ENCODE peak calls at places on chromosomes 13 and 19, in seven cellular contexts. One of them, this sample, is unnamed.

GRCh38 chr13:35889560-35889959 is 241.6 kb downstream of the DCLK1 start:
- DNase-seq in WTC11: no peak
- DNase-seq in foreskin fibroblast: no peak
- DNase-seq in adrenal gland: no peak
- DNase-seq in dorsolateral prefrontal cortex: no peak
- DNase-seq in lower leg skin: no peak
- DNase-seq in AG04450: no peak
- DNase-seq in this sample: no peak

GRCh38 chr19:14368011-14368513 is 13.2 kb upstream of the ADGRE5 start:
- DNase-seq in WTC11: no peak
- DNase-seq in adrenal gland: no peak
- DNase-seq in dorsolateral prefrontal cortex: no peak
- DNase-seq in lower leg skin: no peak
- DNase-seq in AG04450: no peak
- DNase-seq in foreskin fibroblast: no peak
- DNase-seq in this sample: no peak

GRCh38 chr19:28358604-28359003 is 854.3 kb downstream of the UQCRFS1 start:
- DNase-seq in dorsolateral prefrontal cortex: no peak
- DNase-seq in foreskin fibroblast: no peak
- DNase-seq in lower leg skin: no peak
- DNase-seq in AG04450: no peak
- DNase-seq in adrenal gland: no peak
- DNase-seq in WTC11: no peak
- DNase-seq in this sample: no peak

GRCh38 chr13:90806905-90807304 is 540.6 kb upstream of the MIR17HG start:
- DNase-seq in dorsolateral prefrontal cortex: no peak
- DNase-seq in AG04450: no peak
- DNase-seq in adrenal gland: no peak
- DNase-seq in WTC11: no peak
- DNase-seq in lower leg skin: no peak
- DNase-seq in foreskin fibroblast: no peak
- DNase-seq in this sample: no peak

GRCh38 chr19:12769689-12770088 is 5.7 kb downstream of the HOOK2 start:
- DNase-seq in AG04450: no peak
- DNase-seq in dorsolateral prefrontal cortex: no peak
- DNase-seq in lower leg skin: no peak
- DNase-seq in adrenal gland: no peak
- DNase-seq in foreskin fibroblast: no peak
- DNase-seq in WTC11: peak
- DNase-seq in this sample: no peak

GRCh38 chr13:92739306-92739818 is 487.2 kb upstream of the GPC6 start:
- DNase-seq in lower leg skin: no peak
- DNase-seq in foreskin fibroblast: peak
- DNase-seq in adrenal gland: no peak
- DNase-seq in WTC11: no peak
- DNase-seq in dorsolateral prefrontal cortex: no peak
- DNase-seq in AG04450: no peak
- DNase-seq in this sample: no peak

GRCh38 chr19:36573948-36574726 is 1.0 kb upstream of the ZNF529 start:
- DNase-seq in AG04450: no peak
- DNase-seq in lower leg skin: no peak
- DNase-seq in dorsolateral prefrontal cortex: no peak
- DNase-seq in WTC11: no peak
- DNase-seq in foreskin fibroblast: peak
- DNase-seq in adrenal gland: peak
- DNase-seq in this sample: no peak

GRCh38 chr19:40013991-40014390 is 17.1 kb downstream of the ZNF546 start:
- DNase-seq in foreskin fibroblast: no peak
- DNase-seq in dorsolateral prefrontal cortex: no peak
- DNase-seq in adrenal gland: no peak
- DNase-seq in WTC11: no peak
- DNase-seq in lower leg skin: no peak
- DNase-seq in AG04450: no peak
- DNase-seq in this sample: no peak

GRCh38 chr19:17719730-17720486 is 628 bp downstream of the MAP1S start:
- DNase-seq in adrenal gland: no peak
- DNase-seq in dorsolateral prefrontal cortex: no peak
- DNase-seq in WTC11: no peak
- DNase-seq in lower leg skin: no peak
- DNase-seq in AG04450: no peak
- DNase-seq in foreskin fibroblast: no peak
- DNase-seq in this sample: no peak

GRCh38 chr13:75512253-75512652 is 25.4 kb downstream of the COMMD6 start:
- DNase-seq in adrenal gland: no peak
- DNase-seq in dorsolateral prefrontal cortex: no peak
- DNase-seq in WTC11: no peak
- DNase-seq in foreskin fibroblast: no peak
- DNase-seq in lower leg skin: no peak
- DNase-seq in AG04450: no peak
- DNase-seq in this sample: no peak

GRCh38 chr13:94182185-94182761 is 297.2 kb downstream of the DCT start:
- DNase-seq in foreskin fibroblast: no peak
- DNase-seq in lower leg skin: no peak
- DNase-seq in dorsolateral prefrontal cortex: no peak
- DNase-seq in AG04450: no peak
- DNase-seq in WTC11: no peak
- DNase-seq in adrenal gland: no peak
- DNase-seq in this sample: no peak

GRCh38 chr13:75226092-75226491 is 255.9 kb downstream of the TBC1D4 start:
- DNase-seq in WTC11: peak
- DNase-seq in adrenal gland: no peak
- DNase-seq in lower leg skin: no peak
- DNase-seq in AG04450: no peak
- DNase-seq in dorsolateral prefrontal cortex: no peak
- DNase-seq in foreskin fibroblast: no peak
- DNase-seq in this sample: no peak

GRCh38 chr19:39671739-39672363 is 16.1 kb downstream of the LGALS16 start:
- DNase-seq in adrenal gland: no peak
- DNase-seq in WTC11: peak
- DNase-seq in foreskin fibroblast: peak
- DNase-seq in dorsolateral prefrontal cortex: no peak
- DNase-seq in AG04450: no peak
- DNase-seq in lower leg skin: no peak
- DNase-seq in this sample: no peak

GRCh38 chr13:90261343-90261742 is 1086.1 kb upstream of the MIR17HG start:
- DNase-seq in AG04450: no peak
- DNase-seq in dorsolateral prefrontal cortex: no peak
- DNase-seq in lower leg skin: no peak
- DNase-seq in adrenal gland: no peak
- DNase-seq in foreskin fibroblast: no peak
- DNase-seq in WTC11: no peak
- DNase-seq in this sample: no peak

GRCh38 chr19:3481241-3482090 is 1.1 kb upstream of the SMIM24 start:
- DNase-seq in AG04450: no peak
- DNase-seq in WTC11: no peak
- DNase-seq in adrenal gland: peak
- DNase-seq in dorsolateral prefrontal cortex: no peak
- DNase-seq in foreskin fibroblast: no peak
- DNase-seq in lower leg skin: no peak
- DNase-seq in this sample: no peak

GRCh38 chr19:53545271-53546065 is 7.5 kb downstream of the ZNF331 start:
- DNase-seq in lower leg skin: no peak
- DNase-seq in adrenal gland: no peak
- DNase-seq in dorsolateral prefrontal cortex: no peak
- DNase-seq in WTC11: no peak
- DNase-seq in AG04450: no peak
- DNase-seq in foreskin fibroblast: peak
- DNase-seq in this sample: no peak

GRCh38 chr19:48896191-48896720 is 2.3 kb downstream of the TULP2 start:
- DNase-seq in adrenal gland: peak
- DNase-seq in dorsolateral prefrontal cortex: peak
- DNase-seq in foreskin fibroblast: peak
- DNase-seq in AG04450: no peak
- DNase-seq in WTC11: peak
- DNase-seq in lower leg skin: peak
- DNase-seq in this sample: no peak

DNA sequence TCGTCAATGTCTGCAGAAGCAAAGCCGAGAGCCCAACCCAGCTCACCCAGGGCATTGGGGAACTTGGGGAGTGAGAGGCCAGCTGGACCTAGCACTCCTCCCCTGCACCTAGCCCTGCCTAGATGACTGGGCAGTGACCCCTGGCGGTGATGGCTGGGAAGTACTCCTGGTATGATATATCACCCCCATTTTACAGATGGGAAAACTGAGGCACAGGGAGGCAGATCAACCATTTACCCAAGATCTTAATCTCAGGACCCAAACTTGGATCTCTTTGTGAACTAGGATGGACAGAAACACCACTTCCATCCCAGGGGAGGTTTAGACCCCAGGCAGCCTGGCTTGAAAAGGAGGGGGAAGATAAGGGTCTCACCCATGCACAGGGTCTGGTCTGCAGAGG is 43.5 kb downstream of the CCL25 start:
- DNase-seq in foreskin fibroblast: no peak
- DNase-seq in adrenal gland: no peak
- DNase-seq in AG04450: no peak
- DNase-seq in WTC11: no peak
- DNase-seq in dorsolateral prefrontal cortex: no peak
- DNase-seq in lower leg skin: no peak
- DNase-seq in this sample: no peak
- TF ChIP-seq CTCF in foreskin fibroblast: no peak
- TF ChIP-seq CTCF in adrenal gland: no peak
- TF ChIP-seq CTCF in AG04450: peak
- TF ChIP-seq CTCF in WTC11: no peak
- TF ChIP-seq CTCF in dorsolateral prefrontal cortex: no peak
- TF ChIP-seq CTCF in lower leg skin: no peak
- TF ChIP-seq CTCF in this sample: no peak

DNA sequence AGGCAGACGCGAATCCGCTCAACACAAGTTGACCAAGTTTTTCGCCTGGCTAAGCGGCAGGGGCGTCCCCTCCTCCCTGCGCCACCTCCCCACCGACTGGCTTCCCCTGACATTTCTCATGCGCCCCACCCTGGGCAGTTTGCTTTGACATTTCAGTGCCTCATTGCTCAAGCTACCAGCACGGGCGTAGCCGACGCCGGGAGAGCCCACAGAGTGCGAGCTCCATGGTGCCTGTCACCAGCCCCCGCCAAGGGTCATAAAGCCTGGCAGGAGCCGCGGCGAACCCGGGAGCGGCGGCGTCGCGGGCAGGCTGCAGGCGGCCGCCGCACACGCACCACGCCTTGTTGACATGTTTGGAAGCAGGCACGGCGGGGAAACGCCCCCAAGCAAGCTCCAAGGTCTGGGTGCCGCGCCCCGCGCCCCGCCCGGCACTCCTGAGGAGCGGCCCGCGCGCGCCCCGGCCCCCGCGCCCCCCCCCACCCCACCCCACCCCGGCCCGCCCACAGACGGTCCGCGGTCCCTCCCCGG is 640 bp downstream of the FBXL3 start:
- DNase-seq in AG04450: no peak
- DNase-seq in dorsolateral prefrontal cortex: peak
- DNase-seq in foreskin fibroblast: peak
- DNase-seq in lower leg skin: peak
- DNase-seq in adrenal gland: peak
- DNase-seq in WTC11: peak
- DNase-seq in this sample: no peak
- TF ChIP-seq CTCF in AG04450: no peak
- TF ChIP-seq CTCF in dorsolateral prefrontal cortex: peak
- TF ChIP-seq CTCF in foreskin fibroblast: no peak
- TF ChIP-seq CTCF in lower leg skin: no peak
- TF ChIP-seq CTCF in adrenal gland: no peak
- TF ChIP-seq CTCF in WTC11: no peak
- TF ChIP-seq CTCF in this sample: no peak

GRCh38 chr19:50870417-50871089 is 2.7 kb upstream of the KLK2 start:
- DNase-seq in lower leg skin: no peak
- DNase-seq in WTC11: peak
- DNase-seq in dorsolateral prefrontal cortex: no peak
- DNase-seq in adrenal gland: peak
- DNase-seq in AG04450: no peak
- DNase-seq in foreskin fibroblast: peak
- DNase-seq in this sample: no peak
- TF ChIP-seq CTCF in lower leg skin: no peak
- TF ChIP-seq CTCF in WTC11: peak
- TF ChIP-seq CTCF in dorsolateral prefrontal cortex: no peak
- TF ChIP-seq CTCF in adrenal gland: no peak
- TF ChIP-seq CTCF in AG04450: no peak
- TF ChIP-seq CTCF in foreskin fibroblast: no peak
- TF ChIP-seq CTCF in this sample: no peak

GRCh38 chr19:42270346-42271044 is 1.4 kb downstream of the CIC start:
- DNase-seq in adrenal gland: peak
- DNase-seq in WTC11: no peak
- DNase-seq in foreskin fibroblast: peak
- DNase-seq in lower leg skin: no peak
- DNase-seq in AG04450: no peak
- DNase-seq in dorsolateral prefrontal cortex: peak
- DNase-seq in this sample: no peak

GRCh38 chr19:42269518-42270345 is 680 bp downstream of the CIC start:
- DNase-seq in WTC11: no peak
- DNase-seq in lower leg skin: no peak
- DNase-seq in AG04450: no peak
- DNase-seq in dorsolateral prefrontal cortex: no peak
- DNase-seq in foreskin fibroblast: no peak
- DNase-seq in adrenal gland: peak
- DNase-seq in this sample: no peak

GRCh38 chr19:42268704-42269517 is at the start of gene CIC:
- DNase-seq in WTC11: peak
- DNase-seq in adrenal gland: peak
- DNase-seq in dorsolateral prefrontal cortex: peak
- DNase-seq in AG04450: peak
- DNase-seq in lower leg skin: peak
- DNase-seq in foreskin fibroblast: peak
- DNase-seq in this sample: peak

GRCh38 chr19:42268142-42268703 is 829 bp upstream of the CIC start:
- DNase-seq in WTC11: peak
- DNase-seq in foreskin fibroblast: peak
- DNase-seq in adrenal gland: peak
- DNase-seq in dorsolateral prefrontal cortex: peak
- DNase-seq in AG04450: peak
- DNase-seq in lower leg skin: peak
- DNase-seq in this sample: no peak

GRCh38 chr19:42267644-42268141 is 1.4 kb upstream of the CIC start:
- DNase-seq in foreskin fibroblast: no peak
- DNase-seq in WTC11: no peak
- DNase-seq in dorsolateral prefrontal cortex: no peak
- DNase-seq in lower leg skin: no peak
- DNase-seq in AG04450: no peak
- DNase-seq in adrenal gland: no peak
- DNase-seq in this sample: no peak
- TF ChIP-seq CTCF in foreskin fibroblast: no peak
- TF ChIP-seq CTCF in WTC11: no peak
- TF ChIP-seq CTCF in dorsolateral prefrontal cortex: no peak
- TF ChIP-seq CTCF in lower leg skin: no peak
- TF ChIP-seq CTCF in AG04450: no peak
- TF ChIP-seq CTCF in adrenal gland: no peak
- TF ChIP-seq CTCF in this sample: no peak